ENCODE peak calls at places on chromosomes 11 and 22, in six cellular contexts. K is GM23248, L is MM.1S, C is GM23338, I is PC-3, H is hepatocyte. W is an unnamed sample.

GRCh38 chr22:46069518-46070214 is 80.7 kb upstream of the PPARA start:
- DNase-seq in K (peak; percentile 92), L (no peak), C (no peak), I (peak; percentile 92), H (no peak), W (peak; percentile 89)

GRCh38 chr11:69914286-69915150 is 95.3 kb upstream of the FGF3 start:
- DNase-seq in K (no peak), L (no peak), C (no peak), I (peak; percentile 97), H (no peak), W (peak; percentile 92)

GRCh38 chr11:79242616-79243015 is 198.2 kb downstream of the TENM4 start:
- DNase-seq in K (no peak), L (no peak), C (no peak), I (no peak), H (no peak), W (no peak)

GRCh38 chr11:5713695-5714094 is 22.6 kb upstream of the OR56B1 start:
- DNase-seq in K (no peak), L (no peak), C (no peak), I (no peak), H (no peak), W (no peak)

GRCh38 chr11:66119348-66120133 is 49.5 kb downstream of the PACS1 start:
- DNase-seq in K (peak; percentile 80), L (no peak), C (peak; percentile 46), I (peak; percentile 87), H (peak; percentile 66), W (peak; percentile 56)

GRCh38 chr11:110290591-110291334 is 5.7 kb downstream of the RDX start:
- DNase-seq in K (no peak), L (no peak), C (no peak), I (no peak), H (no peak), W (no peak)

GRCh38 chr11:10373340-10373739 is 68.5 kb downstream of the ADM start:
- DNase-seq in K (no peak), L (no peak), C (no peak), I (no peak), H (no peak), W (no peak)

GRCh38 chr22:47027766-47028165 is 265.3 kb downstream of the TBC1D22A start:
- DNase-seq in K (no peak), L (no peak), C (peak; percentile 39), I (no peak), H (no peak), W (no peak)

GRCh38 chr11:75384438-75385080 is 14.8 kb upstream of the RPS3 start:
- DNase-seq in K (peak; percentile 80), L (peak; percentile 58), C (peak; percentile 92), I (peak; percentile 92), H (peak; percentile 90), W (peak; percentile 58)

GRCh38 chr11:123575441-123575840 is 79.0 kb downstream of the SCN3B start:
- DNase-seq in K (no peak), L (no peak), C (no peak), I (no peak), H (no peak), W (no peak)

GRCh38 chr11:23539556-23539955 is 679.3 kb upstream of the CCDC179 start:
- DNase-seq in K (peak; percentile 1), L (no peak), C (no peak), I (no peak), H (no peak), W (no peak)

GRCh38 chr22:39234867-39235687 is 9.7 kb downstream of the PDGFB start:
- DNase-seq in K (no peak), L (no peak), C (no peak), I (no peak), H (no peak), W (peak; percentile 95)

GRCh38 chr11:62461740-62462522 is 43.1 kb downstream of the SCGB1A1 start:
- DNase-seq in K (peak; percentile 73), L (peak; percentile 91), C (no peak), I (peak; percentile 88), H (no peak), W (no peak)

GRCh38 chr11:2387266-2387982 is 10.3 kb downstream of the CD81 start:
- DNase-seq in K (peak; percentile 60), L (peak; percentile 44), C (no peak), I (no peak), H (no peak), W (no peak)

GRCh38 chr22:44202261-44202789 is 21.6 kb downstream of the PARVG start:
- DNase-seq in K (peak; percentile 80), L (no peak), C (no peak), I (no peak), H (peak; percentile 48), W (no peak)

GRCh38 chr11:47552086-47552580 is 799 bp downstream of the CELF1 start:
- DNase-seq in K (peak; percentile 72), L (peak; percentile 35), C (peak; percentile 63), I (peak; percentile 25), H (peak; percentile 58), W (peak; percentile 38)

GRCh38 chr22:42868751-42869251 is 11.7 kb upstream of the ARFGAP3 start:
- DNase-seq in K (no peak), L (no peak), C (no peak), I (no peak), H (no peak), W (no peak)

GRCh38 chr22:46451741-46452140 is 85.7 kb downstream of the CELSR1 start:
- DNase-seq in K (no peak), L (no peak), C (no peak), I (no peak), H (no peak), W (no peak)

GRCh38 chr11:12321217-12321937 is 56.0 kb upstream of the PARVA start:
- DNase-seq in K (no peak), L (no peak), C (no peak), I (no peak), H (no peak), W (no peak)

GRCh38 chr22:32708835-32709234 is 92.7 kb upstream of the TIMP3 start:
- DNase-seq in K (peak; percentile 90), L (no peak), C (no peak), I (no peak), H (no peak), W (no peak)

GRCh38 chr11:2770556-2771301 is 70.9 kb upstream of the KCNQ1OT1 start:
- DNase-seq in K (no peak), L (no peak), C (no peak), I (no peak), H (no peak), W (peak; percentile 31)

GRCh38 chr11:60959445-60959844 is 7.5 kb upstream of the SLC15A3 start:
- DNase-seq in K (no peak), L (no peak), C (no peak), I (no peak), H (no peak), W (no peak)

GRCh38 chr11:69310934-69311766 is 17.2 kb downstream of the MYEOV start:
- DNase-seq in K (no peak), L (no peak), C (no peak), I (no peak), H (no peak), W (no peak)

GRCh38 chr11:75820636-75821035 is 5.6 kb downstream of the UVRAG start:
- DNase-seq in K (peak; percentile 66), L (no peak), C (no peak), I (peak; percentile 40), H (no peak), W (no peak)

GRCh38 chr11:57392421-57393105 is 2.1 kb upstream of the PRG2 start:
- DNase-seq in K (no peak), L (no peak), C (no peak), I (no peak), H (no peak), W (no peak)

GRCh38 chr11:43508511-43508918 is 149.8 kb downstream of the TTC17 start:
- DNase-seq in K (peak; percentile 93), L (no peak), C (no peak), I (peak; percentile 45), H (peak; percentile 37), W (peak; percentile 61)

GRCh38 chr11:43503417-43503816 is 144.7 kb downstream of the TTC17 start:
- DNase-seq in K (peak; percentile 30), L (peak; percentile 25), C (peak; percentile 32), I (peak; percentile 30), H (no peak), W (no peak)

GRCh38 chr11:43505171-43505570 is 146.5 kb downstream of the TTC17 start:
- DNase-seq in K (peak; percentile 7), L (no peak), C (no peak), I (no peak), H (no peak), W (no peak)

GRCh38 chr11:43507171-43507570 is 148.5 kb downstream of the TTC17 start:
- DNase-seq in K (no peak), L (no peak), C (no peak), I (no peak), H (no peak), W (no peak)

GRCh38 chr11:43504316-43504950 is 145.7 kb downstream of the TTC17 start:
- DNase-seq in K (peak; percentile 60), L (peak; percentile 49), C (peak; percentile 79), I (peak; percentile 53), H (no peak), W (peak; percentile 11)
- H3K9me2 ChIP-seq in K (no peaks in the 10 kb centered on the region), L (no peaks in the 10 kb centered on the region), C (no peaks in the 10 kb centered on the region), I (no peaks in the 10 kb centered on the region), H (no peaks in the 10 kb centered on the region), W (no peaks in the 10 kb centered on the region)

GRCh38 chr11:112176077-112176476 is 765 bp downstream of the BCO2 start:
- DNase-seq in K (no peak), L (no peak), C (no peak), I (no peak), H (peak; percentile 32), W (peak; percentile 5)
- TF ChIP-seq EZH2 in K (no peak), L (no peak), C (no peak), I (no peak), H (no peak), W (no peak)

DNA sequence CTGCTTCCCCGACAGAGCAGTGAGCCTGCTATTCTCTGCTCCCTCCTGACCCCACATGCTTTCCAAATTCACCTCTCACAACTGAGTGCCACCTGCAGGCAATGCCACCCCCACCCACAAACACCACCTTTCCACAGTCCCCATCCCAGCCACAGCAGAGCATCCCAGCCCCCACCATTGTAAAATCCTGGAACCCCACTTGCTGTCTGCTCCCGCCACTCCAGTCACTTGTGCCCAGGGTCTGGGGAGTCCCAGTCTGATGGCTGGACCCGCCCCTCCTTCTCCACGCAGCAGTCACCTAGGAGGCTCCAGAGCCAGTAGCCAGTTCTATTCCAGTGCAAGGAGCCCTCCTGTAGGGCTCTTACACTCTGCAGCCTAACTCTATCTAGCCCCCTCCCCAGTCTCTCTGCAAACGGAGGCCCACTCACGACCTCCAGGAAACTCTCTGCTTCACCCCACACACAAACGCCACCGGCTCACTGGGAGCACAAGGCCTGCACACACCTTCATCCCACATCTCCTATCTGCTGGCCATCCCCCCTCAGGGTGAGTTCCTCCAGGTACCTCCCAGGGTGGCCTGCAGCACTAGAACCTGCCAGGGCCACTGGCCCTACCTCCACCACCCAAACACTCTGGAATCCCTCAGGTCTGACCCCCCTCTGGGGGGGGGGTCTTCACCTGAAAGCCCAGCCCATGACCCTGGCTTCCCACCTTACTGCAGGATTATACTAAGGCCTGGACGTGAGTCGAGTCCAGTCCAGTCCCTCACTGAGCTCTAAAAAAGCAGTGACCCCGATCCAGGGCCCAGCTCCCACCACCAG is 1.4 kb downstream of the GNB1L start:
- DNase-seq in K (no peak), L (no peak), C (no peak), I (no peak), H (peak; percentile 10), W (no peak)
- H3K9me2 ChIP-seq in K (no peaks in the 10 kb centered on the region), L (no peaks in the 10 kb centered on the region), C (no peaks in the 10 kb centered on the region), I (no peaks in the 10 kb centered on the region), H (no peaks in the 10 kb centered on the region), W (no peaks in the 10 kb centered on the region)

GRCh38 chr11:44320289-44320973 is 10.5 kb upstream of the ALX4 start:
- DNase-seq in K (no peak), L (no peak), C (no peak), I (no peak), H (no peak), W (no peak)
- TF ChIP-seq EZH2 in K (no peak), L (no peak), C (peak; percentile 62), I (no peak), H (no peak), W (no peak)